ENCODE peak calls at places on chromosomes 7 and 10, in seven cellular contexts. One of them, this sample, is unnamed.

GRCh38 chr7:44477063-44477830 is 13.2 kb downstream of the NUDCD3 start:
- DNase-seq in Peyer's patch: peak; percentile 50
- DNase-seq in adrenal gland: peak; percentile 65
- DNase-seq in dorsolateral prefrontal cortex: peak; percentile 62
- DNase-seq in AG09319: peak; percentile 61
- DNase-seq in epithelial cell of proximal tubule: peak; percentile 65
- DNase-seq in endodermal cell: peak; percentile 93
- DNase-seq in this sample: peak; percentile 69

GRCh38 chr7:117728858-117729257 is 144.4 kb downstream of the CTTNBP2 start:
- DNase-seq in Peyer's patch: no peak
- DNase-seq in adrenal gland: no peak
- DNase-seq in dorsolateral prefrontal cortex: peak; percentile 50
- DNase-seq in AG09319: no peak
- DNase-seq in epithelial cell of proximal tubule: no peak
- DNase-seq in endodermal cell: no peak
- DNase-seq in this sample: no peak

GRCh38 chr10:96614515-96614914 is 27.7 kb upstream of the TM9SF3 start:
- DNase-seq in Peyer's patch: no peak
- DNase-seq in adrenal gland: peak; percentile 40
- DNase-seq in dorsolateral prefrontal cortex: no peak
- DNase-seq in AG09319: peak; percentile 24
- DNase-seq in epithelial cell of proximal tubule: peak; percentile 82
- DNase-seq in endodermal cell: no peak
- DNase-seq in this sample: no peak

GRCh38 chr10:122050316-122050715 is 61.4 kb downstream of the TACC2 start:
- DNase-seq in Peyer's patch: no peak
- DNase-seq in adrenal gland: no peak
- DNase-seq in dorsolateral prefrontal cortex: no peak
- DNase-seq in AG09319: no peak
- DNase-seq in epithelial cell of proximal tubule: no peak
- DNase-seq in endodermal cell: no peak
- DNase-seq in this sample: no peak

GRCh38 chr7:50614721-50615518 is 49.7 kb upstream of the DDC start:
- DNase-seq in Peyer's patch: no peak
- DNase-seq in adrenal gland: no peak
- DNase-seq in dorsolateral prefrontal cortex: no peak
- DNase-seq in AG09319: no peak
- DNase-seq in epithelial cell of proximal tubule: no peak
- DNase-seq in endodermal cell: no peak
- DNase-seq in this sample: no peak

GRCh38 chr7:90675982-90676381 is 79.9 kb downstream of the CDK14 start:
- DNase-seq in Peyer's patch: no peak
- DNase-seq in adrenal gland: no peak
- DNase-seq in dorsolateral prefrontal cortex: no peak
- DNase-seq in AG09319: no peak
- DNase-seq in epithelial cell of proximal tubule: no peak
- DNase-seq in endodermal cell: no peak
- DNase-seq in this sample: no peak

GRCh38 chr7:140475747-140476333 is 3.5 kb downstream of the MKRN1 start:
- DNase-seq in Peyer's patch: peak; percentile 51
- DNase-seq in adrenal gland: peak; percentile 24
- DNase-seq in dorsolateral prefrontal cortex: no peak
- DNase-seq in AG09319: no peak
- DNase-seq in epithelial cell of proximal tubule: no peak
- DNase-seq in endodermal cell: peak; percentile 60
- DNase-seq in this sample: no peak

GRCh38 chr7:50531401-50531906 is 33.8 kb downstream of the DDC start:
- DNase-seq in Peyer's patch: no peak
- DNase-seq in adrenal gland: no peak
- DNase-seq in dorsolateral prefrontal cortex: no peak
- DNase-seq in AG09319: no peak
- DNase-seq in epithelial cell of proximal tubule: peak; percentile 61
- DNase-seq in endodermal cell: peak; percentile 73
- DNase-seq in this sample: peak; percentile 69

GRCh38 chr7:125033506-125033905 is 103.9 kb upstream of the POT1 start:
- DNase-seq in Peyer's patch: no peak
- DNase-seq in adrenal gland: no peak
- DNase-seq in dorsolateral prefrontal cortex: no peak
- DNase-seq in AG09319: no peak
- DNase-seq in epithelial cell of proximal tubule: no peak
- DNase-seq in endodermal cell: peak; percentile 59
- DNase-seq in this sample: no peak

GRCh38 chr7:117793496-117793895 is 79.7 kb downstream of the CTTNBP2 start:
- DNase-seq in Peyer's patch: no peak
- DNase-seq in adrenal gland: no peak
- DNase-seq in dorsolateral prefrontal cortex: no peak
- DNase-seq in AG09319: no peak
- DNase-seq in epithelial cell of proximal tubule: no peak
- DNase-seq in endodermal cell: no peak
- DNase-seq in this sample: no peak

GRCh38 chr7:13449460-13449859 is 540.0 kb downstream of the ETV1 start:
- DNase-seq in Peyer's patch: no peak
- DNase-seq in adrenal gland: no peak
- DNase-seq in dorsolateral prefrontal cortex: no peak
- DNase-seq in AG09319: no peak
- DNase-seq in epithelial cell of proximal tubule: no peak
- DNase-seq in endodermal cell: no peak
- DNase-seq in this sample: no peak

DNA sequence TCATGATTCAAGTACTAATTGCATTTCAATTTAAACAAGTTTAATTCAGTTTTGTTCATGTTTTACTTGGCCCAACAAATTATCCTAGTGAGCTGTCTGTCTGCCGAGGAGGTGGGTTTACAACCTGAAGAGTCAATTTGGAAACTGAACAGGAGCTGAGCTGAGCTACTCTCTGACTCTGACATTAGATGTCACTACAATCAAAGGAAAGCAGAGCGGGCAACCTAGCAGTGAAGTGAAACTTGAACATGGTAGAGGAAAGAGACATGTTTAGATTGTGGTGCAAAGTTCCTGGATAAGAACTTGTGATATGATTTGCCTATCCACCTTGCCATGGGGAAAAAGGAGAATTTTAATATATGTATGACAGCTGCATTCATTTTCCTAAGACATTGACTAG is 9.6 kb upstream of the AGR3 start:
- DNase-seq in Peyer's patch: no peak
- DNase-seq in adrenal gland: no peak
- DNase-seq in dorsolateral prefrontal cortex: no peak
- DNase-seq in AG09319: peak; percentile 25
- DNase-seq in epithelial cell of proximal tubule: no peak
- DNase-seq in endodermal cell: peak; percentile 66
- DNase-seq in this sample: no peak
- TF ChIP-seq CTCF in Peyer's patch: peak; percentile 39
- TF ChIP-seq CTCF in adrenal gland: no peak
- TF ChIP-seq CTCF in dorsolateral prefrontal cortex: no peak
- TF ChIP-seq CTCF in AG09319: peak; percentile 73
- TF ChIP-seq CTCF in epithelial cell of proximal tubule: peak; percentile 81
- TF ChIP-seq CTCF in endodermal cell: peak; percentile 80
- TF ChIP-seq CTCF in this sample: no peak

GRCh38 chr10:24465899-24466615 is 257.1 kb downstream of the KIAA1217 start:
- DNase-seq in Peyer's patch: no peak
- DNase-seq in adrenal gland: peak; percentile 78
- DNase-seq in dorsolateral prefrontal cortex: no peak
- DNase-seq in AG09319: no peak
- DNase-seq in epithelial cell of proximal tubule: peak; percentile 96
- DNase-seq in endodermal cell: no peak
- DNase-seq in this sample: no peak

GRCh38 chr10:24462340-24462739 is 253.4 kb downstream of the KIAA1217 start:
- DNase-seq in Peyer's patch: no peak
- DNase-seq in adrenal gland: no peak
- DNase-seq in dorsolateral prefrontal cortex: no peak
- DNase-seq in AG09319: no peak
- DNase-seq in epithelial cell of proximal tubule: no peak
- DNase-seq in endodermal cell: no peak
- DNase-seq in this sample: no peak

GRCh38 chr10:24463683-24464426 is 254.9 kb downstream of the KIAA1217 start:
- DNase-seq in Peyer's patch: no peak
- DNase-seq in adrenal gland: peak; percentile 92
- DNase-seq in dorsolateral prefrontal cortex: no peak
- DNase-seq in AG09319: no peak
- DNase-seq in epithelial cell of proximal tubule: peak; percentile 94
- DNase-seq in endodermal cell: no peak
- DNase-seq in this sample: no peak

GRCh38 chr10:24465124-24465874 is 256.4 kb downstream of the KIAA1217 start:
- DNase-seq in Peyer's patch: no peak
- DNase-seq in adrenal gland: no peak
- DNase-seq in dorsolateral prefrontal cortex: no peak
- DNase-seq in AG09319: no peak
- DNase-seq in epithelial cell of proximal tubule: no peak
- DNase-seq in endodermal cell: no peak
- DNase-seq in this sample: no peak

DNA sequence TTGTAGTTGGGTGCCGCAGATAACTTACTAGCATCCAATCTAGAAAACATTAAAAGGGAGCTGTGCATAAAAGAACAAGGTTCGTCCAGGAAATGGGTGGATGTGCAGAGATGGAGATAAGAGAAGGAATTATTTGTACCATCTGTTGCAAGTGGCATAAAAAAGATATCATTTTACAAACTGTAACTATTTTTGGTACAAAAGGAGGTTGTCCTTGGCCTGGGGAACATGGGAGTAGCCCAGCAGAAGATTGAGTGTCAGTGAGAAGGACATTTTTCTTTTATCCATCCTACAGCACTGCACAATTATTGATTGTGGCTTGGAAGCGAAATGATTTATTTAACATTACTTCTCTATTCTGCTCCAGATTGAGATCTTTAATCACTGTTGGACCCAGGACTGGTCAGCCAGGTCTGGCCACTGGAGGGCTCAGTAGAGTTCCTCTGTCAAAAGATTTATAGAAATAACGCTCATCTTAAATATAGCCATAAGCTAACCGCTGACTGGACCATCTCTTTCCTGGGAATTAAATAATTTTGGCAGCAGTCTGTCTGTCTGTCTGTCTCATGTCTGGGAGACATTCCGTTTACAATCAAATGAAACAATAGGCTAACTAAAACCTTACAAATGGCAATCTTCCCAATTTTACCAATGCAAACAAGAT is 254.1 kb downstream of the KIAA1217 start:
- DNase-seq in Peyer's patch: no peak
- DNase-seq in adrenal gland: no peak
- DNase-seq in dorsolateral prefrontal cortex: no peak
- DNase-seq in AG09319: no peak
- DNase-seq in epithelial cell of proximal tubule: no peak
- DNase-seq in endodermal cell: no peak
- DNase-seq in this sample: no peak
- TF ChIP-seq CTCF in Peyer's patch: no peak
- TF ChIP-seq CTCF in adrenal gland: peak; percentile 39
- TF ChIP-seq CTCF in dorsolateral prefrontal cortex: no peak
- TF ChIP-seq CTCF in AG09319: peak; percentile 12
- TF ChIP-seq CTCF in epithelial cell of proximal tubule: peak; percentile 37
- TF ChIP-seq CTCF in endodermal cell: peak; percentile 58
- TF ChIP-seq CTCF in this sample: no peak

GRCh38 chr7:28845106-28845505 is 113.0 kb downstream of the TRIL start:
- DNase-seq in Peyer's patch: no peak
- DNase-seq in adrenal gland: no peak
- DNase-seq in dorsolateral prefrontal cortex: no peak
- DNase-seq in AG09319: no peak
- DNase-seq in epithelial cell of proximal tubule: no peak
- DNase-seq in endodermal cell: no peak
- DNase-seq in this sample: no peak

GRCh38 chr7:28841766-28842165 is 116.4 kb downstream of the TRIL start:
- DNase-seq in Peyer's patch: no peak
- DNase-seq in adrenal gland: no peak
- DNase-seq in dorsolateral prefrontal cortex: no peak
- DNase-seq in AG09319: no peak
- DNase-seq in epithelial cell of proximal tubule: no peak
- DNase-seq in endodermal cell: no peak
- DNase-seq in this sample: no peak

GRCh38 chr7:28836661-28837060 is 121.5 kb downstream of the TRIL start:
- DNase-seq in Peyer's patch: no peak
- DNase-seq in adrenal gland: no peak
- DNase-seq in dorsolateral prefrontal cortex: no peak
- DNase-seq in AG09319: no peak
- DNase-seq in epithelial cell of proximal tubule: no peak
- DNase-seq in endodermal cell: no peak
- DNase-seq in this sample: no peak

GRCh38 chr7:28842769-28843295 is 115.3 kb downstream of the TRIL start:
- DNase-seq in Peyer's patch: no peak
- DNase-seq in adrenal gland: no peak
- DNase-seq in dorsolateral prefrontal cortex: no peak
- DNase-seq in AG09319: no peak
- DNase-seq in epithelial cell of proximal tubule: no peak
- DNase-seq in endodermal cell: no peak
- DNase-seq in this sample: no peak

GRCh38 chr7:28840515-28841125 is 117.5 kb downstream of the TRIL start:
- DNase-seq in Peyer's patch: no peak
- DNase-seq in adrenal gland: no peak
- DNase-seq in dorsolateral prefrontal cortex: no peak
- DNase-seq in AG09319: no peak
- DNase-seq in epithelial cell of proximal tubule: no peak
- DNase-seq in endodermal cell: no peak
- DNase-seq in this sample: no peak
- TF ChIP-seq CTCF in Peyer's patch: peak; percentile 24
- TF ChIP-seq CTCF in adrenal gland: no peak
- TF ChIP-seq CTCF in dorsolateral prefrontal cortex: peak; percentile 30
- TF ChIP-seq CTCF in AG09319: peak; percentile 29
- TF ChIP-seq CTCF in epithelial cell of proximal tubule: peak; percentile 67
- TF ChIP-seq CTCF in endodermal cell: peak; percentile 78
- TF ChIP-seq CTCF in this sample: peak; percentile 63

GRCh38 chr7:105489409-105489808 is 32.7 kb downstream of the PUS7 start:
- DNase-seq in Peyer's patch: no peak
- DNase-seq in adrenal gland: no peak
- DNase-seq in dorsolateral prefrontal cortex: no peak
- DNase-seq in AG09319: no peak
- DNase-seq in epithelial cell of proximal tubule: no peak
- DNase-seq in endodermal cell: no peak
- DNase-seq in this sample: no peak

GRCh38 chr7:105488219-105488571 is 33.9 kb downstream of the PUS7 start:
- DNase-seq in Peyer's patch: no peak
- DNase-seq in adrenal gland: no peak
- DNase-seq in dorsolateral prefrontal cortex: no peak
- DNase-seq in AG09319: no peak
- DNase-seq in epithelial cell of proximal tubule: no peak
- DNase-seq in endodermal cell: no peak
- DNase-seq in this sample: no peak

GRCh38 chr7:105493196-105493927 is 28.7 kb downstream of the PUS7 start:
- DNase-seq in Peyer's patch: no peak
- DNase-seq in adrenal gland: no peak
- DNase-seq in dorsolateral prefrontal cortex: no peak
- DNase-seq in AG09319: no peak
- DNase-seq in epithelial cell of proximal tubule: no peak
- DNase-seq in endodermal cell: no peak
- DNase-seq in this sample: no peak

DNA sequence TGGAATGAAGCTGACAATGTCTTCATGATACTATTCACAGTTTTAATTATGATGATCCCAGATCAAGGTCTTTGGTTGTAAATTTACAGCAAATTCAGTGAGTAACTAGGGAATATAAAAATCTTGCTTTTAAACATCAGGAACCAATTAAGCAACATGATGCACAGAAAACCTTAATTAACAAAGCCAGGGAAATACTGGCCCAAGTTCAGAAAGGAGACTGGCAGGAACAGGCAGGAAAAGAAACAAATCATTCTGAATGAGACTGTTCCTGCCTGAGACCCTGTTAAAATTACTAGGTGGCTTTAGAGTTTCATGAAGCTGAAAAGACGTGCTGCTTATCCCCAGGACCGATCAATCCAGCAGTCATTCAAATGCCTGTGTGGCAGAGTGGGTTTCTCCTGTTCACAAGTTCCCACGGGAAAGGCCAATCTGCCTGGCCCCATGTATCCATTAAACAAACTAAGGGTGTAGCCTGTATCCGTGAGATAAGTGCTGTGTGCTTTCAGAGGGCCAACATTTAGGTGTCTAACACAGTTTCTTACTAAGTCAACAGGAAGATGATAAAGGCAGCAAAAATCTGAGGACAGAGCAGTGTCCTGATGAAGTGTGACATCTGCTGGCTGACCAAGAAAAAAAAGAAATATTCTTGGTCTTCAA is 34.4 kb downstream of the PUS7 start:
- DNase-seq in Peyer's patch: no peak
- DNase-seq in adrenal gland: no peak
- DNase-seq in dorsolateral prefrontal cortex: no peak
- DNase-seq in AG09319: peak; percentile 61
- DNase-seq in epithelial cell of proximal tubule: peak; percentile 26
- DNase-seq in endodermal cell: no peak
- DNase-seq in this sample: peak; percentile 52
- TF ChIP-seq CTCF in Peyer's patch: peak; percentile 42
- TF ChIP-seq CTCF in adrenal gland: peak; percentile 51
- TF ChIP-seq CTCF in dorsolateral prefrontal cortex: no peak
- TF ChIP-seq CTCF in AG09319: peak; percentile 49
- TF ChIP-seq CTCF in epithelial cell of proximal tubule: peak; percentile 61
- TF ChIP-seq CTCF in endodermal cell: peak; percentile 64
- TF ChIP-seq CTCF in this sample: no peak